ENCODE peak calls at places on chromosome 1, in ten cellular contexts. H, J, G, M, S, T, L, E, R and Z are unnamed samples.

GRCh38 chr1:192109576-192109975 is 48.7 kb upstream of the RGS18 start:
- DNase-seq in H (no peak), J (no peak), G (no peak), M (no peak), S (no peak), T (no peak), L (no peak), E (no peak), R (peak), Z (no peak)

GRCh38 chr1:192557841-192558595 is 17.6 kb upstream of the RGS1 start:
- DNase-seq in H (peak), J (no peak), G (no peak), M (no peak), S (no peak), T (no peak), L (no peak), E (no peak), R (no peak), Z (no peak)

GRCh38 chr1:220652995-220653394 is 37.2 kb upstream of the C1orf115 start:
- DNase-seq in H (no peak), J (no peak), G (no peak), M (no peak), S (no peak), T (no peak), L (no peak), E (no peak), R (no peak), Z (peak)

GRCh38 chr1:243818978-243819377 is 31.1 kb downstream of the AKT3 start:
- DNase-seq in H (no peak), J (no peak), G (no peak), M (no peak), S (peak), T (no peak), L (no peak), E (no peak), R (no peak), Z (peak)

GRCh38 chr1:158972841-158973240 is 36.9 kb upstream of the IFI16 start:
- DNase-seq in H (peak), J (no peak), G (no peak), M (no peak), S (no peak), T (no peak), L (no peak), E (no peak), R (peak), Z (no peak)

GRCh38 chr1:40155910-40156309 is 5.3 kb upstream of the RLF start:
- DNase-seq in H (no peak), J (no peak), G (no peak), M (no peak), S (no peak), T (no peak), L (no peak), E (no peak), R (no peak), Z (no peak)

GRCh38 chr1:147822292-147822691 is 61.9 kb upstream of the GJA5 start:
- DNase-seq in H (peak), J (no peak), G (no peak), M (no peak), S (no peak), T (no peak), L (no peak), E (no peak), R (no peak), Z (no peak)

GRCh38 chr1:28297826-28298225 is 31.0 kb upstream of the MED18 start:
- DNase-seq in H (no peak), J (no peak), G (no peak), M (no peak), S (no peak), T (no peak), L (no peak), E (no peak), R (no peak), Z (no peak)

GRCh38 chr1:159076753-159077656 is at the start of gene AIM2:
- DNase-seq in H (peak), J (no peak), G (no peak), M (peak), S (no peak), T (no peak), L (no peak), E (no peak), R (no peak), Z (no peak)

GRCh38 chr1:3324704-3325535 is 129.5 kb upstream of the ARHGEF16 start:
- DNase-seq in H (no peak), J (no peak), G (no peak), M (no peak), S (no peak), T (no peak), L (no peak), E (no peak), R (no peak), Z (no peak)

GRCh38 chr1:13807213-13807612 is 107.2 kb downstream of the PRDM2 start:
- DNase-seq in H (peak), J (no peak), G (no peak), M (peak), S (no peak), T (no peak), L (no peak), E (peak), R (peak), Z (peak)

GRCh38 chr1:2330511-2331199 is 60.7 kb downstream of the MORN1 start:
- DNase-seq in H (peak), J (peak), G (peak), M (no peak), S (no peak), T (no peak), L (peak), E (no peak), R (no peak), Z (no peak)

GRCh38 chr1:83998599-83999315 is at the start of gene TTLL7:
- DNase-seq in H (peak), J (peak), G (no peak), M (peak), S (peak), T (peak), L (peak), E (peak), R (peak), Z (peak)

GRCh38 chr1:38009088-38009840 is 3.3 kb upstream of the UTP11 start:
- DNase-seq in H (peak), J (peak), G (no peak), M (no peak), S (peak), T (no peak), L (no peak), E (no peak), R (peak), Z (no peak)

GRCh38 chr1:24878775-24879742 is 51.0 kb downstream of the RUNX3 start:
- DNase-seq in H (peak), J (no peak), G (peak), M (no peak), S (peak), T (no peak), L (no peak), E (no peak), R (no peak), Z (no peak)

GRCh38 chr1:183270541-183271141 is 84.6 kb downstream of the LAMC2 start:
- DNase-seq in H (peak), J (no peak), G (peak), M (no peak), S (no peak), T (peak), L (no peak), E (no peak), R (no peak), Z (no peak)

GRCh38 chr1:2823921-2824660 is 22.6 kb upstream of the TTC34 start:
- DNase-seq in H (no peak), J (peak), G (no peak), M (no peak), S (peak), T (no peak), L (no peak), E (no peak), R (no peak), Z (no peak)

DNA sequence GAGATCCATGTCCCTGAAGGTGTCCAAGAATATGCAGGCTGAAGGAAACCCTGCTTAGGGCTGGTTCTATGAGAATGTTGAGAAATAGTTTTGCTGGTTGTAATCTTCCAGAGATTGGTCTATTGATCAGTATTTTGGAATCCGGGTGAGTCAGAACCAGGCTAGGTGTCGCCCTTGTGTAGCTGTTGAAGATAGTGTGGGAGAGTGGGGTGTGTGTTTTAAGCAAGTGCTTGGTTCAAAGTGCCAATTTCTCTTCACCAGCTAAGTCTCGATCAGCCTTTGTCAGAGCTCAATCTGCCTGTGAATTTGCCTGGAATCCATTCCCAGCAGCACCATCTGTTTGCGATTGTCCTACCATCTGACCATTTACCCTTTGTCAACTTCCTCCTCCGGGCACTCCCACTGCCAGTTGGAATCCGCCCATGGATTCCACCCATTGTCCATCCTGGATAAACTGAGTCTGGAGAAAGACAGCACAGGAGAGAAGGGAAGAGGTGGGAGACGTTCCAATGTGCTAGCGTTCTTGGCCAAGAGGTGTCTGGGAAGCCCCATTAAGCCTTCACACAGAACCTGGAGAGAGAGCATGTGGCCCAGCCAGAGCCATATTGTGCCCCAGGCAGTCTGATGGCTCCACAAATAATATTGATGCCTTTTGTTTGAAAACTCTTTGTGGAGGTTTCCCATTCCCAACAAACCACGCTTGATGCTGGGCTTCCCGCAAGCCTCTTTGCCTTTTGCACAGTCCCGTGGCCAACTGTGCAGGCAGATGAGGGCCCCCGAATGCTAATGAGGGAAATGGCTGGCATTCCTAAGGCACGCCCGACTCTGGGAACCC is 59.5 kb upstream of the CYP2J2 start:
- DNase-seq in H (peak), J (no peak), G (no peak), M (no peak), S (no peak), T (no peak), L (no peak), E (no peak), R (no peak), Z (no peak)
- TF ChIP-seq CTCF in H (no peak), J (no peak), G (no peak), M (no peak), S (no peak), T (no peak), L (no peak), E (no peak), R (no peak), Z (no peak)

GRCh38 chr1:920506-920905 is 3.2 kb upstream of the SAMD11 start:
- DNase-seq in H (no peak), J (no peak), G (no peak), M (no peak), S (no peak), T (no peak), L (no peak), E (no peak), R (no peak), Z (peak)

GRCh38 chr1:920008-920407 is 3.7 kb upstream of the SAMD11 start:
- DNase-seq in H (no peak), J (peak), G (no peak), M (no peak), S (peak), T (no peak), L (no peak), E (peak), R (no peak), Z (peak)

GRCh38 chr1:918353-918752 is 5.4 kb upstream of the SAMD11 start:
- DNase-seq in H (no peak), J (peak), G (no peak), M (no peak), S (peak), T (no peak), L (no peak), E (peak), R (no peak), Z (peak)

GRCh38 chr1:918843-919242 is 4.9 kb upstream of the SAMD11 start:
- DNase-seq in H (no peak), J (no peak), G (no peak), M (no peak), S (peak), T (no peak), L (no peak), E (no peak), R (no peak), Z (peak)

DNA sequence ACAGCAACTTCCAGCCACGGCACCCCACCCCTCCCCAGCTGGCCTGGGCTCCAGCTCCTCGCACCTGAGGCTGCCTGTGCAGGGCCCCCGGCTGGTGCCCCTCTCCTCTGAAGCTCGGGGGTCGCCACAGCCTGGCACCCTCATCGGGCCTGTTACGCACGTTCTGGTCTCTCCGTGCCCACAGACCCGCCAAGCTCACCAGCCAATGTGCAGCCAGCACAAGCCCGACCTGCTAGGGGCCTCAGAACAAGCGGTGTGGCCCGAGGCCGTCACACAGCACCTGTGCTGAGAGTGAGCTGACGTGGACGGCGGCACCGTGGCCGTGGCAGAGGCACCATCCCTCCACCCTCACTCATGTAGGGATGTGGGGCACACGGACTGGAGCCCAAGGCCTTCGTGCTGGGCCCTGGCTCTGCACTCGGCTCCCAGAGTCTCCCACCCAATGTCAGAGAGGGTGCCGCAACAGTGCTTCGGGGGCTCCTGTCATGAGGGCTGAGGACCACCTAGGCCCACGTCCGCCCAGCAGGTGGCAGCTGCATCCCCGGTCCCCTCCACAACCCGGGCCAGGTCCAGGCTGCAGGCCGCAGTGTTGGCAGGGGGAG is 4.4 kb upstream of the SAMD11 start:
- DNase-seq in H (no peak), J (peak), G (no peak), M (no peak), S (peak), T (no peak), L (no peak), E (peak), R (no peak), Z (peak)
- TF ChIP-seq CTCF in H (no peak), J (no peak), G (no peak), M (no peak), S (peak), T (no peak), L (no peak), E (no peak), R (no peak), Z (peak)

GRCh38 chr1:119139857-119140176 is 636 bp downstream of the WARS2 start:
- DNase-seq in H (no peak), J (no peak), G (no peak), M (no peak), S (no peak), T (no peak), L (no peak), E (no peak), R (no peak), Z (no peak)

GRCh38 chr1:119139393-119139792 is 1.1 kb downstream of the WARS2 start:
- DNase-seq in H (no peak), J (no peak), G (no peak), M (peak), S (no peak), T (no peak), L (no peak), E (no peak), R (no peak), Z (no peak)

GRCh38 chr1:119140177-119141019 is at the start of gene WARS2:
- DNase-seq in H (peak), J (peak), G (peak), M (peak), S (peak), T (peak), L (peak), E (peak), R (peak), Z (peak)

GRCh38 chr1:119141660-119142059 is 1.2 kb upstream of the WARS2 start:
- DNase-seq in H (no peak), J (no peak), G (no peak), M (no peak), S (no peak), T (no peak), L (no peak), E (no peak), R (no peak), Z (no peak)

GRCh38 chr1:119141020-119141424 is 569 bp upstream of the WARS2 start:
- DNase-seq in H (peak), J (no peak), G (no peak), M (no peak), S (no peak), T (peak), L (peak), E (peak), R (no peak), Z (peak)
- TF ChIP-seq CTCF in H (peak), J (no peak), G (peak), M (peak), S (peak), T (peak), L (no peak), E (no peak), R (peak), Z (no peak)

DNA sequence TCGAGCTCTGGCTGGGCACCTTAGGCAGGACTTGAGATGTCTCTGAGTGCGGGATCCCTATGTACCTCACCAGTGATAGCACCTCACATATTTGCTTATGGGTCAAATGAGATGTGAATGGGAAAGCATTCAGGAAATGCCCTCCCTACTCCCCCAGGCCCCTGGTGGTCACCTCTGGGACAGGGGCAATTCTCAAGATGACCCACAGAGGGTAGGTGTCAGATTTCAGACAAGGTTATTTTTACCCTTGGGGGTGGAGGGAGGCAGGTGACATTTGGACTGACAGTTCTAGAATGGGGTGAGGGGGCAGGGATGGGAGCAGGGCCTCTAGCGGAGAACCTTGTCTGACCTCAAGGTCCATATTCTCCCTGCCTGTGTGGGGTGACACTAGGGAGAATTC is 27.1 kb downstream of the ACOT11 start:
- DNase-seq in H (no peak), J (no peak), G (no peak), M (no peak), S (no peak), T (no peak), L (no peak), E (no peak), R (peak), Z (no peak)
- TF ChIP-seq CTCF in H (no peak), J (peak), G (no peak), M (no peak), S (no peak), T (peak), L (no peak), E (no peak), R (no peak), Z (no peak)

GRCh38 chr1:162397039-162397448 is 14.9 kb downstream of the SH2D1B start:
- DNase-seq in H (peak), J (no peak), G (no peak), M (no peak), S (no peak), T (no peak), L (no peak), E (no peak), R (no peak), Z (no peak)
- TF ChIP-seq CTCF in H (peak), J (no peak), G (no peak), M (no peak), S (no peak), T (no peak), L (no peak), E (no peak), R (peak), Z (no peak)

GRCh38 chr1:226618380-226618779 is 69.8 kb downstream of the STUM start:
- DNase-seq in H (no peak), J (peak), G (no peak), M (no peak), S (peak), T (no peak), L (no peak), E (no peak), R (no peak), Z (no peak)

GRCh38 chr1:226617109-226617508 is 68.5 kb downstream of the STUM start:
- DNase-seq in H (no peak), J (no peak), G (no peak), M (no peak), S (peak), T (no peak), L (no peak), E (no peak), R (no peak), Z (no peak)

GRCh38 chr1:226619031-226619430 is 70.5 kb downstream of the STUM start:
- DNase-seq in H (no peak), J (peak), G (no peak), M (no peak), S (peak), T (no peak), L (no peak), E (no peak), R (no peak), Z (no peak)

GRCh38 chr1:226616636-226617035 is 68.1 kb downstream of the STUM start:
- DNase-seq in H (no peak), J (no peak), G (no peak), M (no peak), S (no peak), T (no peak), L (no peak), E (no peak), R (no peak), Z (no peak)

GRCh38 chr1:226615876-226616275 is 67.3 kb downstream of the STUM start:
- DNase-seq in H (no peak), J (no peak), G (no peak), M (no peak), S (peak), T (no peak), L (no peak), E (no peak), R (no peak), Z (no peak)
- TF ChIP-seq CTCF in H (no peak), J (no peak), G (no peak), M (no peak), S (no peak), T (no peak), L (no peak), E (no peak), R (no peak), Z (no peak)